ENCODE peak calls at places on chromosome 14, in ten cellular contexts. One of them, this sample, is unnamed.

GRCh38 chr14:93005838-93006237 is 82.9 kb downstream of the CHGA start:
- DNase-seq in activated CD4-positive, alpha-beta T cell treated with anti-CD3 and anti-CD28 coated beads, Interleukin-2, amount 50 U/mL, for 24 hours: no peak
- DNase-seq in Ammon's horn: peak; percentile 75
- DNase-seq in endothelial cell: no peak
- DNase-seq in foreskin fibroblast: no peak
- DNase-seq in nephron progenitor cell: no peak
- DNase-seq in DMS 273 treated with DMSO at 0.1 percent for 48 hours: no peak
- DNase-seq in NCI-H748 treated with DMSO at 0.1 percent for 48 hours: no peak
- DNase-seq in fibroblast of gingiva: no peak
- DNase-seq in activated T-cell treated with anti-CD3 and anti-CD28 coated beads for 48 hours: no peak
- DNase-seq in this sample: no peak

GRCh38 chr14:71049435-71050147 is 142.3 kb downstream of the PCNX1 start:
- DNase-seq in activated CD4-positive, alpha-beta T cell treated with anti-CD3 and anti-CD28 coated beads, Interleukin-2, amount 50 U/mL, for 24 hours: no peak
- DNase-seq in Ammon's horn: peak; percentile 8
- DNase-seq in endothelial cell: no peak
- DNase-seq in foreskin fibroblast: peak; percentile 26
- DNase-seq in nephron progenitor cell: no peak
- DNase-seq in DMS 273 treated with DMSO at 0.1 percent for 48 hours: no peak
- DNase-seq in NCI-H748 treated with DMSO at 0.1 percent for 48 hours: no peak
- DNase-seq in fibroblast of gingiva: peak; percentile 48
- DNase-seq in activated T-cell treated with anti-CD3 and anti-CD28 coated beads for 48 hours: no peak
- DNase-seq in this sample: no peak

GRCh38 chr14:70821916-70822705 is 12.8 kb upstream of the MAP3K9 start:
- DNase-seq in activated CD4-positive, alpha-beta T cell treated with anti-CD3 and anti-CD28 coated beads, Interleukin-2, amount 50 U/mL, for 24 hours: peak; percentile 31
- DNase-seq in Ammon's horn: peak; percentile 60
- DNase-seq in endothelial cell: peak; percentile 46
- DNase-seq in foreskin fibroblast: peak; percentile 40
- DNase-seq in nephron progenitor cell: peak; percentile 71
- DNase-seq in DMS 273 treated with DMSO at 0.1 percent for 48 hours: no peak
- DNase-seq in NCI-H748 treated with DMSO at 0.1 percent for 48 hours: peak; percentile 9
- DNase-seq in fibroblast of gingiva: peak; percentile 25
- DNase-seq in activated T-cell treated with anti-CD3 and anti-CD28 coated beads for 48 hours: peak; percentile 63
- DNase-seq in this sample: peak; percentile 45

GRCh38 chr14:95227279-95227860 is 70.0 kb upstream of the DICER1 start:
- DNase-seq in activated CD4-positive, alpha-beta T cell treated with anti-CD3 and anti-CD28 coated beads, Interleukin-2, amount 50 U/mL, for 24 hours: no peak
- DNase-seq in Ammon's horn: no peak
- DNase-seq in endothelial cell: no peak
- DNase-seq in foreskin fibroblast: no peak
- DNase-seq in nephron progenitor cell: peak; percentile 23
- DNase-seq in DMS 273 treated with DMSO at 0.1 percent for 48 hours: peak; percentile 1
- DNase-seq in NCI-H748 treated with DMSO at 0.1 percent for 48 hours: no peak
- DNase-seq in fibroblast of gingiva: no peak
- DNase-seq in activated T-cell treated with anti-CD3 and anti-CD28 coated beads for 48 hours: no peak
- DNase-seq in this sample: no peak

GRCh38 chr14:74538411-74539391 is 45.1 kb downstream of the ISCA2 start:
- DNase-seq in activated CD4-positive, alpha-beta T cell treated with anti-CD3 and anti-CD28 coated beads, Interleukin-2, amount 50 U/mL, for 24 hours: no peak
- DNase-seq in Ammon's horn: no peak
- DNase-seq in endothelial cell: no peak
- DNase-seq in foreskin fibroblast: no peak
- DNase-seq in nephron progenitor cell: no peak
- DNase-seq in DMS 273 treated with DMSO at 0.1 percent for 48 hours: no peak
- DNase-seq in NCI-H748 treated with DMSO at 0.1 percent for 48 hours: no peak
- DNase-seq in fibroblast of gingiva: no peak
- DNase-seq in activated T-cell treated with anti-CD3 and anti-CD28 coated beads for 48 hours: no peak
- DNase-seq in this sample: no peak

GRCh38 chr14:70170976-70171375 is 17.8 kb downstream of the SLC8A3 start:
- DNase-seq in activated CD4-positive, alpha-beta T cell treated with anti-CD3 and anti-CD28 coated beads, Interleukin-2, amount 50 U/mL, for 24 hours: no peak
- DNase-seq in Ammon's horn: no peak
- DNase-seq in endothelial cell: no peak
- DNase-seq in foreskin fibroblast: no peak
- DNase-seq in nephron progenitor cell: no peak
- DNase-seq in DMS 273 treated with DMSO at 0.1 percent for 48 hours: peak; percentile 56
- DNase-seq in NCI-H748 treated with DMSO at 0.1 percent for 48 hours: no peak
- DNase-seq in fibroblast of gingiva: no peak
- DNase-seq in activated T-cell treated with anti-CD3 and anti-CD28 coated beads for 48 hours: no peak
- DNase-seq in this sample: no peak

GRCh38 chr14:70685480-70686197 is 43.9 kb downstream of the TTC9 start:
- DNase-seq in activated CD4-positive, alpha-beta T cell treated with anti-CD3 and anti-CD28 coated beads, Interleukin-2, amount 50 U/mL, for 24 hours: no peak
- DNase-seq in Ammon's horn: no peak
- DNase-seq in endothelial cell: no peak
- DNase-seq in foreskin fibroblast: no peak
- DNase-seq in nephron progenitor cell: no peak
- DNase-seq in DMS 273 treated with DMSO at 0.1 percent for 48 hours: no peak
- DNase-seq in NCI-H748 treated with DMSO at 0.1 percent for 48 hours: no peak
- DNase-seq in fibroblast of gingiva: no peak
- DNase-seq in activated T-cell treated with anti-CD3 and anti-CD28 coated beads for 48 hours: no peak
- DNase-seq in this sample: no peak

GRCh38 chr14:94103554-94104165 is 6.9 kb upstream of the IFI27 start:
- DNase-seq in activated CD4-positive, alpha-beta T cell treated with anti-CD3 and anti-CD28 coated beads, Interleukin-2, amount 50 U/mL, for 24 hours: no peak
- DNase-seq in Ammon's horn: peak; percentile 37
- DNase-seq in endothelial cell: no peak
- DNase-seq in foreskin fibroblast: no peak
- DNase-seq in nephron progenitor cell: no peak
- DNase-seq in DMS 273 treated with DMSO at 0.1 percent for 48 hours: no peak
- DNase-seq in NCI-H748 treated with DMSO at 0.1 percent for 48 hours: no peak
- DNase-seq in fibroblast of gingiva: no peak
- DNase-seq in activated T-cell treated with anti-CD3 and anti-CD28 coated beads for 48 hours: no peak
- DNase-seq in this sample: peak; percentile 8

GRCh38 chr14:36647827-36648753 is 13.6 kb upstream of the PAX9 start:
- DNase-seq in activated CD4-positive, alpha-beta T cell treated with anti-CD3 and anti-CD28 coated beads, Interleukin-2, amount 50 U/mL, for 24 hours: no peak
- DNase-seq in Ammon's horn: no peak
- DNase-seq in endothelial cell: peak; percentile 56
- DNase-seq in foreskin fibroblast: no peak
- DNase-seq in nephron progenitor cell: peak; percentile 75
- DNase-seq in DMS 273 treated with DMSO at 0.1 percent for 48 hours: peak; percentile 38
- DNase-seq in NCI-H748 treated with DMSO at 0.1 percent for 48 hours: peak; percentile 80
- DNase-seq in fibroblast of gingiva: peak; percentile 54
- DNase-seq in activated T-cell treated with anti-CD3 and anti-CD28 coated beads for 48 hours: no peak
- DNase-seq in this sample: no peak

GRCh38 chr14:92652413-92653151 is 95.8 kb downstream of the LGMN start:
- DNase-seq in activated CD4-positive, alpha-beta T cell treated with anti-CD3 and anti-CD28 coated beads, Interleukin-2, amount 50 U/mL, for 24 hours: no peak
- DNase-seq in Ammon's horn: no peak
- DNase-seq in endothelial cell: no peak
- DNase-seq in foreskin fibroblast: no peak
- DNase-seq in nephron progenitor cell: no peak
- DNase-seq in DMS 273 treated with DMSO at 0.1 percent for 48 hours: no peak
- DNase-seq in NCI-H748 treated with DMSO at 0.1 percent for 48 hours: no peak
- DNase-seq in fibroblast of gingiva: no peak
- DNase-seq in activated T-cell treated with anti-CD3 and anti-CD28 coated beads for 48 hours: no peak
- DNase-seq in this sample: no peak

GRCh38 chr14:44297437-44297836 is 209.6 kb downstream of the FSCB start:
- DNase-seq in activated CD4-positive, alpha-beta T cell treated with anti-CD3 and anti-CD28 coated beads, Interleukin-2, amount 50 U/mL, for 24 hours: no peak
- DNase-seq in Ammon's horn: no peak
- DNase-seq in endothelial cell: no peak
- DNase-seq in foreskin fibroblast: no peak
- DNase-seq in nephron progenitor cell: no peak
- DNase-seq in DMS 273 treated with DMSO at 0.1 percent for 48 hours: no peak
- DNase-seq in NCI-H748 treated with DMSO at 0.1 percent for 48 hours: no peak
- DNase-seq in fibroblast of gingiva: peak; percentile 62
- DNase-seq in activated T-cell treated with anti-CD3 and anti-CD28 coated beads for 48 hours: no peak
- DNase-seq in this sample: no peak

GRCh38 chr14:68910540-68910939 is 68.6 kb downstream of the ACTN1 start:
- DNase-seq in activated CD4-positive, alpha-beta T cell treated with anti-CD3 and anti-CD28 coated beads, Interleukin-2, amount 50 U/mL, for 24 hours: no peak
- DNase-seq in Ammon's horn: no peak
- DNase-seq in endothelial cell: no peak
- DNase-seq in foreskin fibroblast: no peak
- DNase-seq in nephron progenitor cell: no peak
- DNase-seq in DMS 273 treated with DMSO at 0.1 percent for 48 hours: no peak
- DNase-seq in NCI-H748 treated with DMSO at 0.1 percent for 48 hours: no peak
- DNase-seq in fibroblast of gingiva: no peak
- DNase-seq in activated T-cell treated with anti-CD3 and anti-CD28 coated beads for 48 hours: peak; percentile 18
- DNase-seq in this sample: no peak

GRCh38 chr14:21833836-21834235 is 160.2 kb upstream of the OR4E1 start:
- DNase-seq in activated CD4-positive, alpha-beta T cell treated with anti-CD3 and anti-CD28 coated beads, Interleukin-2, amount 50 U/mL, for 24 hours: no peak
- DNase-seq in Ammon's horn: no peak
- DNase-seq in endothelial cell: no peak
- DNase-seq in foreskin fibroblast: no peak
- DNase-seq in nephron progenitor cell: no peak
- DNase-seq in DMS 273 treated with DMSO at 0.1 percent for 48 hours: no peak
- DNase-seq in NCI-H748 treated with DMSO at 0.1 percent for 48 hours: no peak
- DNase-seq in fibroblast of gingiva: no peak
- DNase-seq in activated T-cell treated with anti-CD3 and anti-CD28 coated beads for 48 hours: no peak
- DNase-seq in this sample: no peak

GRCh38 chr14:88326352-88327103 is 3.5 kb upstream of the KCNK10 start:
- DNase-seq in activated CD4-positive, alpha-beta T cell treated with anti-CD3 and anti-CD28 coated beads, Interleukin-2, amount 50 U/mL, for 24 hours: no peak
- DNase-seq in Ammon's horn: no peak
- DNase-seq in endothelial cell: peak; percentile 13
- DNase-seq in foreskin fibroblast: no peak
- DNase-seq in nephron progenitor cell: peak; percentile 49
- DNase-seq in DMS 273 treated with DMSO at 0.1 percent for 48 hours: no peak
- DNase-seq in NCI-H748 treated with DMSO at 0.1 percent for 48 hours: no peak
- DNase-seq in fibroblast of gingiva: no peak
- DNase-seq in activated T-cell treated with anti-CD3 and anti-CD28 coated beads for 48 hours: no peak
- DNase-seq in this sample: peak; percentile 34

GRCh38 chr14:70810621-70811020 is 1.3 kb upstream of the MAP3K9 start:
- DNase-seq in activated CD4-positive, alpha-beta T cell treated with anti-CD3 and anti-CD28 coated beads, Interleukin-2, amount 50 U/mL, for 24 hours: no peak
- DNase-seq in Ammon's horn: no peak
- DNase-seq in endothelial cell: no peak
- DNase-seq in foreskin fibroblast: no peak
- DNase-seq in nephron progenitor cell: no peak
- DNase-seq in DMS 273 treated with DMSO at 0.1 percent for 48 hours: no peak
- DNase-seq in NCI-H748 treated with DMSO at 0.1 percent for 48 hours: no peak
- DNase-seq in fibroblast of gingiva: no peak
- DNase-seq in activated T-cell treated with anti-CD3 and anti-CD28 coated beads for 48 hours: no peak
- DNase-seq in this sample: no peak

GRCh38 chr14:49962616-49963015 is 69.7 kb downstream of the ARF6 start:
- DNase-seq in activated CD4-positive, alpha-beta T cell treated with anti-CD3 and anti-CD28 coated beads, Interleukin-2, amount 50 U/mL, for 24 hours: no peak
- DNase-seq in Ammon's horn: no peak
- DNase-seq in endothelial cell: no peak
- DNase-seq in foreskin fibroblast: no peak
- DNase-seq in nephron progenitor cell: no peak
- DNase-seq in DMS 273 treated with DMSO at 0.1 percent for 48 hours: no peak
- DNase-seq in NCI-H748 treated with DMSO at 0.1 percent for 48 hours: no peak
- DNase-seq in fibroblast of gingiva: no peak
- DNase-seq in activated T-cell treated with anti-CD3 and anti-CD28 coated beads for 48 hours: peak; percentile 62
- DNase-seq in this sample: no peak

GRCh38 chr14:21796912-21797311 is 123.3 kb upstream of the OR4E1 start:
- DNase-seq in activated CD4-positive, alpha-beta T cell treated with anti-CD3 and anti-CD28 coated beads, Interleukin-2, amount 50 U/mL, for 24 hours: no peak
- DNase-seq in Ammon's horn: peak; percentile 29
- DNase-seq in endothelial cell: peak; percentile 28
- DNase-seq in foreskin fibroblast: no peak
- DNase-seq in nephron progenitor cell: no peak
- DNase-seq in DMS 273 treated with DMSO at 0.1 percent for 48 hours: no peak
- DNase-seq in NCI-H748 treated with DMSO at 0.1 percent for 48 hours: peak; percentile 32
- DNase-seq in fibroblast of gingiva: no peak
- DNase-seq in activated T-cell treated with anti-CD3 and anti-CD28 coated beads for 48 hours: no peak
- DNase-seq in this sample: no peak

GRCh38 chr14:64612021-64612380 is 62.2 kb downstream of the PPP1R36 start:
- DNase-seq in activated CD4-positive, alpha-beta T cell treated with anti-CD3 and anti-CD28 coated beads, Interleukin-2, amount 50 U/mL, for 24 hours: no peak
- DNase-seq in Ammon's horn: no peak
- DNase-seq in endothelial cell: no peak
- DNase-seq in foreskin fibroblast: peak; percentile 46
- DNase-seq in nephron progenitor cell: no peak
- DNase-seq in DMS 273 treated with DMSO at 0.1 percent for 48 hours: no peak
- DNase-seq in NCI-H748 treated with DMSO at 0.1 percent for 48 hours: no peak
- DNase-seq in fibroblast of gingiva: peak; percentile 31
- DNase-seq in activated T-cell treated with anti-CD3 and anti-CD28 coated beads for 48 hours: no peak
- DNase-seq in this sample: no peak

GRCh38 chr14:55122441-55122986 is 6.5 kb upstream of the LGALS3 start:
- DNase-seq in activated CD4-positive, alpha-beta T cell treated with anti-CD3 and anti-CD28 coated beads, Interleukin-2, amount 50 U/mL, for 24 hours: no peak
- DNase-seq in Ammon's horn: no peak
- DNase-seq in endothelial cell: no peak
- DNase-seq in foreskin fibroblast: no peak
- DNase-seq in nephron progenitor cell: no peak
- DNase-seq in DMS 273 treated with DMSO at 0.1 percent for 48 hours: no peak
- DNase-seq in NCI-H748 treated with DMSO at 0.1 percent for 48 hours: peak; percentile 24
- DNase-seq in fibroblast of gingiva: no peak
- DNase-seq in activated T-cell treated with anti-CD3 and anti-CD28 coated beads for 48 hours: no peak
- DNase-seq in this sample: no peak

GRCh38 chr14:87133073-87133815 is 859.7 kb downstream of the GALC start:
- DNase-seq in activated CD4-positive, alpha-beta T cell treated with anti-CD3 and anti-CD28 coated beads, Interleukin-2, amount 50 U/mL, for 24 hours: no peak
- DNase-seq in Ammon's horn: no peak
- DNase-seq in endothelial cell: no peak
- DNase-seq in foreskin fibroblast: peak; percentile 91
- DNase-seq in nephron progenitor cell: no peak
- DNase-seq in DMS 273 treated with DMSO at 0.1 percent for 48 hours: no peak
- DNase-seq in NCI-H748 treated with DMSO at 0.1 percent for 48 hours: no peak
- DNase-seq in fibroblast of gingiva: peak; percentile 77
- DNase-seq in activated T-cell treated with anti-CD3 and anti-CD28 coated beads for 48 hours: no peak
- DNase-seq in this sample: no peak

GRCh38 chr14:26163761-26164160 is 434.1 kb downstream of the NOVA1 start:
- DNase-seq in activated CD4-positive, alpha-beta T cell treated with anti-CD3 and anti-CD28 coated beads, Interleukin-2, amount 50 U/mL, for 24 hours: no peak
- DNase-seq in Ammon's horn: peak; percentile 14
- DNase-seq in endothelial cell: peak; percentile 6
- DNase-seq in foreskin fibroblast: no peak
- DNase-seq in nephron progenitor cell: no peak
- DNase-seq in DMS 273 treated with DMSO at 0.1 percent for 48 hours: peak; percentile 5
- DNase-seq in NCI-H748 treated with DMSO at 0.1 percent for 48 hours: peak; percentile 65
- DNase-seq in fibroblast of gingiva: peak; percentile 8
- DNase-seq in activated T-cell treated with anti-CD3 and anti-CD28 coated beads for 48 hours: no peak
- DNase-seq in this sample: no peak

GRCh38 chr14:37580146-37580545 is 14.9 kb downstream of the FOXA1 start:
- DNase-seq in activated CD4-positive, alpha-beta T cell treated with anti-CD3 and anti-CD28 coated beads, Interleukin-2, amount 50 U/mL, for 24 hours: no peak
- DNase-seq in Ammon's horn: no peak
- DNase-seq in endothelial cell: no peak
- DNase-seq in foreskin fibroblast: no peak
- DNase-seq in nephron progenitor cell: no peak
- DNase-seq in DMS 273 treated with DMSO at 0.1 percent for 48 hours: no peak
- DNase-seq in NCI-H748 treated with DMSO at 0.1 percent for 48 hours: no peak
- DNase-seq in fibroblast of gingiva: no peak
- DNase-seq in activated T-cell treated with anti-CD3 and anti-CD28 coated beads for 48 hours: no peak
- DNase-seq in this sample: no peak

GRCh38 chr14:77158175-77158908 is 16.8 kb upstream of the ZDHHC22 start:
- DNase-seq in activated CD4-positive, alpha-beta T cell treated with anti-CD3 and anti-CD28 coated beads, Interleukin-2, amount 50 U/mL, for 24 hours: no peak
- DNase-seq in Ammon's horn: peak; percentile 92
- DNase-seq in endothelial cell: no peak
- DNase-seq in foreskin fibroblast: peak; percentile 59
- DNase-seq in nephron progenitor cell: peak; percentile 53
- DNase-seq in DMS 273 treated with DMSO at 0.1 percent for 48 hours: peak; percentile 39
- DNase-seq in NCI-H748 treated with DMSO at 0.1 percent for 48 hours: no peak
- DNase-seq in fibroblast of gingiva: peak; percentile 66
- DNase-seq in activated T-cell treated with anti-CD3 and anti-CD28 coated beads for 48 hours: no peak
- DNase-seq in this sample: peak; percentile 78

GRCh38 chr14:30214456-30215090 is 286.9 kb upstream of the PRKD1 start:
- DNase-seq in activated CD4-positive, alpha-beta T cell treated with anti-CD3 and anti-CD28 coated beads, Interleukin-2, amount 50 U/mL, for 24 hours: no peak
- DNase-seq in Ammon's horn: peak; percentile 84
- DNase-seq in endothelial cell: peak; percentile 20
- DNase-seq in foreskin fibroblast: peak; percentile 64
- DNase-seq in nephron progenitor cell: peak; percentile 12
- DNase-seq in DMS 273 treated with DMSO at 0.1 percent for 48 hours: peak; percentile 29
- DNase-seq in NCI-H748 treated with DMSO at 0.1 percent for 48 hours: peak; percentile 76
- DNase-seq in fibroblast of gingiva: peak; percentile 70
- DNase-seq in activated T-cell treated with anti-CD3 and anti-CD28 coated beads for 48 hours: no peak
- DNase-seq in this sample: no peak

GRCh38 chr14:95352481-95352880 is 32.8 kb upstream of the CLMN start:
- DNase-seq in activated CD4-positive, alpha-beta T cell treated with anti-CD3 and anti-CD28 coated beads, Interleukin-2, amount 50 U/mL, for 24 hours: no peak
- DNase-seq in Ammon's horn: no peak
- DNase-seq in endothelial cell: no peak
- DNase-seq in foreskin fibroblast: no peak
- DNase-seq in nephron progenitor cell: no peak
- DNase-seq in DMS 273 treated with DMSO at 0.1 percent for 48 hours: no peak
- DNase-seq in NCI-H748 treated with DMSO at 0.1 percent for 48 hours: no peak
- DNase-seq in fibroblast of gingiva: no peak
- DNase-seq in activated T-cell treated with anti-CD3 and anti-CD28 coated beads for 48 hours: no peak
- DNase-seq in this sample: no peak

GRCh38 chr14:92711976-92712653 is 36.3 kb downstream of the LGMN start:
- DNase-seq in activated CD4-positive, alpha-beta T cell treated with anti-CD3 and anti-CD28 coated beads, Interleukin-2, amount 50 U/mL, for 24 hours: no peak
- DNase-seq in Ammon's horn: peak; percentile 40
- DNase-seq in endothelial cell: no peak
- DNase-seq in foreskin fibroblast: no peak
- DNase-seq in nephron progenitor cell: no peak
- DNase-seq in DMS 273 treated with DMSO at 0.1 percent for 48 hours: no peak
- DNase-seq in NCI-H748 treated with DMSO at 0.1 percent for 48 hours: no peak
- DNase-seq in fibroblast of gingiva: peak; percentile 86
- DNase-seq in activated T-cell treated with anti-CD3 and anti-CD28 coated beads for 48 hours: no peak
- DNase-seq in this sample: no peak

GRCh38 chr14:71415404-71415690 is 508.1 kb downstream of the PCNX1 start:
- DNase-seq in activated CD4-positive, alpha-beta T cell treated with anti-CD3 and anti-CD28 coated beads, Interleukin-2, amount 50 U/mL, for 24 hours: no peak
- DNase-seq in Ammon's horn: no peak
- DNase-seq in endothelial cell: no peak
- DNase-seq in foreskin fibroblast: peak; percentile 45
- DNase-seq in nephron progenitor cell: no peak
- DNase-seq in DMS 273 treated with DMSO at 0.1 percent for 48 hours: no peak
- DNase-seq in NCI-H748 treated with DMSO at 0.1 percent for 48 hours: no peak
- DNase-seq in fibroblast of gingiva: peak; percentile 79
- DNase-seq in activated T-cell treated with anti-CD3 and anti-CD28 coated beads for 48 hours: no peak
- DNase-seq in this sample: no peak

GRCh38 chr14:53542692-53543091 is 389.6 kb upstream of the DDHD1 start:
- DNase-seq in activated CD4-positive, alpha-beta T cell treated with anti-CD3 and anti-CD28 coated beads, Interleukin-2, amount 50 U/mL, for 24 hours: no peak
- DNase-seq in Ammon's horn: no peak
- DNase-seq in endothelial cell: peak; percentile 18
- DNase-seq in foreskin fibroblast: no peak
- DNase-seq in nephron progenitor cell: no peak
- DNase-seq in DMS 273 treated with DMSO at 0.1 percent for 48 hours: peak; percentile 2
- DNase-seq in NCI-H748 treated with DMSO at 0.1 percent for 48 hours: peak; percentile 34
- DNase-seq in fibroblast of gingiva: peak; percentile 58
- DNase-seq in activated T-cell treated with anti-CD3 and anti-CD28 coated beads for 48 hours: no peak
- DNase-seq in this sample: no peak